ENCODE peak calls at places on chromosome 6, in five cellular contexts. C is Peyer's patch, Q is cardiac muscle cell, Z is hepatocyte, F is uterus. A is an unnamed sample.
A peak's percentile ranks its signal among the peaks of the same experiment; 100 is the strongest.

GRCh38 chr6:7991992-7992815 is 72.0 kb downstream of the BLOC1S5 start:
- DNase-seq in Q (no peak), C (no peak), Z (peak; percentile 44), F (peak; percentile 64), A (no peak)

GRCh38 chr6:147173140-147173539 is 31.1 kb upstream of the STXBP5 start:
- DNase-seq in Q (no peak), C (no peak), Z (no peak), F (no peak), A (no peak)

GRCh38 chr6:11324453-11325023 is 92.1 kb upstream of the NEDD9 start:
- DNase-seq in Q (no peak), C (no peak), Z (no peak), F (no peak), A (no peak)

GRCh38 chr6:97000138-97000537 is 75.6 kb downstream of the KLHL32 start:
- DNase-seq in Z (no peak), Q (no peak), C (no peak), F (no peak), A (no peak)

GRCh38 chr6:44304282-44305199 is 8.6 kb downstream of the AARS2 start:
- DNase-seq in F (no peak), Z (peak; percentile 38), Q (peak; percentile 56), C (peak; percentile 54), A (no peak)

GRCh38 chr6:3405182-3405518 is 51.7 kb downstream of the SLC22A23 start:
- DNase-seq in C (no peak), Z (no peak), Q (no peak), F (no peak), A (no peak)

GRCh38 chr6:84568971-84569370 is 195.4 kb downstream of the TBX18 start:
- DNase-seq in F (no peak), Q (no peak), Z (peak; percentile 26), C (no peak), A (no peak)

GRCh38 chr6:147738516-147739187 is 230.2 kb downstream of the SAMD5 start:
- DNase-seq in Q (no peak), F (peak; percentile 63), Z (peak; percentile 23), C (no peak), A (no peak)

GRCh38 chr6:49468042-49468441 is 4.9 kb downstream of the CENPQ start:
- DNase-seq in F (no peak), C (no peak), Z (no peak), Q (no peak), A (no peak)

GRCh38 chr6:166626177-166627038 is 643 bp downstream of the RPS6KA2 start:
- DNase-seq in Q (peak; percentile 66), Z (peak; percentile 77), F (no peak), C (no peak), A (no peak)

GRCh38 chr6:13767121-13767794 is 47.1 kb downstream of the MCUR1 start:
- DNase-seq in C (peak; percentile 70), Q (peak; percentile 78), Z (peak; percentile 21), F (peak; percentile 75), A (peak; percentile 55)

GRCh38 chr6:21438237-21438985 is 155.1 kb upstream of the SOX4 start:
- DNase-seq in F (no peak), C (no peak), Z (no peak), Q (no peak), A (no peak)

GRCh38 chr6:25331085-25331685 is 52.0 kb downstream of the CARMIL1 start:
- DNase-seq in Q (no peak), Z (no peak), C (peak; percentile 59), F (no peak), A (no peak)

GRCh38 chr6:35590622-35591066 is 77.9 kb upstream of the TULP1 start:
- DNase-seq in Z (no peak), C (peak; percentile 69), F (peak; percentile 92), Q (no peak), A (no peak)

GRCh38 chr6:141552463-141552862 is 580.3 kb upstream of the GJE1 start:
- DNase-seq in Q (no peak), F (no peak), Z (peak; percentile 67), C (no peak), A (no peak)

GRCh38 chr6:149600508-149600907 is 34.3 kb downstream of the GINM1 start:
- DNase-seq in Q (no peak), C (no peak), Z (no peak), F (no peak), A (no peak)

GRCh38 chr6:109093732-109094131 is 914 bp downstream of the SESN1 start:
- DNase-seq in F (no peak), Q (no peak), C (no peak), Z (no peak), A (no peak)

GRCh38 chr6:27545271-27546046 is 72.6 kb upstream of the ZNF184 start:
- DNase-seq in F (no peak), C (no peak), Q (peak; percentile 45), Z (peak; percentile 77), A (no peak)

GRCh38 chr6:129340983-129341382 is 369.0 kb downstream of the ARHGAP18 start:
- DNase-seq in F (no peak), C (no peak), Z (no peak), Q (no peak), A (no peak)

GRCh38 chr6:48024956-48025355 is 86.0 kb downstream of the PTCHD4 start:
- DNase-seq in F (no peak), Q (no peak), C (no peak), Z (no peak), A (no peak)

GRCh38 chr6:42222450-42222849 is 4.8 kb upstream of the MRPS10 start:
- DNase-seq in C (no peak), Q (no peak), Z (peak; percentile 51), F (no peak), A (no peak)

GRCh38 chr6:163780993-163781392 is 366.5 kb downstream of the QKI start:
- DNase-seq in Z (peak; percentile 19), F (no peak), C (no peak), Q (peak; percentile 46), A (peak; percentile 46)

GRCh38 chr6:6978731-6979130 is 129.0 kb upstream of the RREB1 start:
- DNase-seq in C (no peak), F (no peak), Q (no peak), Z (no peak), A (no peak)

GRCh38 chr6:36666726-36667591 is 11.6 kb upstream of the CDKN1A start:
- DNase-seq in Z (peak; percentile 78), C (peak; percentile 73), Q (peak; percentile 36), F (peak; percentile 80), A (peak; percentile 80)

GRCh38 chr6:4906942-4907300 is 96.9 kb downstream of the RPP40 start:
- DNase-seq in Z (no peak), Q (no peak), C (no peak), F (no peak), A (no peak)

GRCh38 chr6:30829639-30830250 is 54.6 kb upstream of the DDR1 start:
- DNase-seq in Z (no peak), F (no peak), C (no peak), Q (no peak), A (no peak)

GRCh38 chr6:159389695-159390094 is 220.5 kb downstream of the FNDC1 start:
- DNase-seq in F (no peak), Z (no peak), Q (no peak), C (no peak), A (no peak)

GRCh38 chr6:31575335-31575901 is at the start of gene TNF:
- DNase-seq in Q (no peak), Z (no peak), F (peak; percentile 61), C (peak; percentile 91), A (no peak)

GRCh38 chr6:167858086-167858591 is 31.4 kb downstream of the AFDN start:
- DNase-seq in Z (no peak), C (no peak), F (no peak), Q (no peak), A (no peak)

GRCh38 chr6:31615748-31616147 is 714 bp downstream of the AIF1 start:
- DNase-seq in C (no peak), Q (no peak), Z (peak; percentile 17), F (no peak), A (no peak)

GRCh38 chr6:16318538-16318937 is 80.2 kb downstream of the GMPR start:
- DNase-seq in C (no peak), Z (no peak), Q (no peak), F (peak; percentile 34), A (peak; percentile 69)

GRCh38 chr6:137099689-137100398 is 55.1 kb upstream of the IL20RA start:
- DNase-seq in Q (no peak), C (no peak), F (no peak), Z (no peak), A (no peak)

GRCh38 chr6:90459225-90459758 is 127.6 kb downstream of the MAP3K7 start:
- DNase-seq in C (no peak), Q (no peak), F (no peak), Z (no peak), A (no peak)

GRCh38 chr6:104955491-104955890 is 1.4 kb upstream of the LIN28B start:
- DNase-seq in Q (peak; percentile 56), Z (no peak), C (no peak), F (no peak), A (no peak)

GRCh38 chr6:104954091-104954797 is 2.7 kb upstream of the LIN28B start:
- DNase-seq in Z (no peak), C (no peak), F (no peak), Q (peak; percentile 47), A (no peak)

GRCh38 chr6:104956663-104957294 is at the start of gene LIN28B:
- DNase-seq in C (no peak), F (no peak), Z (no peak), Q (peak; percentile 37), A (no peak)

GRCh38 chr6:104957301-104958177 is 632 bp downstream of the LIN28B start:
- DNase-seq in F (no peak), C (no peak), Q (peak; percentile 41), Z (peak; percentile 30), A (no peak)

GRCh38 chr6:104955927-104956662 is 812 bp upstream of the LIN28B start:
- DNase-seq in C (no peak), Q (peak; percentile 75), F (no peak), Z (peak; percentile 55), A (no peak)
- H3K27ac ChIP-seq in C (no peak overlapping the region), Q (peak overlapping the region; percentile 87), F (no peak overlapping the region), Z (peak overlapping the region; percentile 53), A (no peak overlapping the region)

DNA sequence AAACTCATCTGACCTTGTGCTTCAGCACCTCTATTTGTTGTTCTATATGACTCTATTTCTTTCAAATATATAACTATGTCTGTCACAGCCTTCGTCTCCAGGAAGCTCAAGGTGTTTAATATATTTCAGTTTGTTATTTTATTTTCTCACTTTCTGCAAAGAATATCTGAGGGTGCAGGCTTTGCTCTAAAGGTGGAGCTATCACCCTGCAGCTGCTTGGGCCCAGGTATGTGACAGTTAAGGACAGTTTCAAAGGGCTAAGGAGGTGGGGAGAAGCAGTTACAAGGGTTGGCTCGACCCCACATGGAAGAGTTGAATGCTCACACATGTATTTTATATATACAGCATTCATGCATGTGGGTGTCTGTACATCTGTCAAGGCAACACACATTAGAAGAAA is 405.6 kb downstream of the BTBD9 start:
- DNase-seq in C (no peak), Q (no peak), Z (no peak), F (no peak), A (no peak)
- TF ChIP-seq CTCF in C (no peak), Q (no peak), Z (no peak), F (no peak), A (no peak)

GRCh38 chr6:106085984-106086832 is at the start of gene PRDM1:
- DNase-seq in C (peak; percentile 98), Z (peak; percentile 91), F (peak; percentile 82), Q (peak; percentile 82), A (peak; percentile 56)
- H3K4me3 ChIP-seq in C (peak within 1 kb of the TSS; percentile 61), Z (peak within 1 kb of the TSS; percentile 40), F (peak within 1 kb of the TSS; percentile 29), Q (peak within 1 kb of the TSS; percentile 53), A (peak within 1 kb of the TSS; percentile 60)

DNA sequence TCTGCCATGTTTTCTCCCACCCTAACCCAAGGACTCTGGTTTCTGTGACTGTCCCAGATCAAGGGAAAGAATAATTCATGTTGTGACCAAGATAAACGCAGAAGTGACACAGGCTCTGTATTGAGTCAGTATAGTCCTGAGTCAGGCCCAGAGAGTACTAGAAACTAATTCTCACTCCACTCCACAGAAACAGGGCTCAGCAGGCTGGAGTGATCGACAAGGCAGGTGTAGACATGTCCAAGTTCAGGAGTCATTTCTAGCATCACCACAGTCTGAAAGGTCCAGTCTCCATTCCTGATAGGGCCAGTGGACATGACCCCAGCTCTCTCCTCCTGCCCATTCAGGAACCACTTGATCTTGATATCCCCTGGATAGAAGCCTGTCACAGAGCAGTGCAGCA is 2.7 kb downstream of the HLA-DOB start:
- DNase-seq in C (no peak), Q (no peak), Z (no peak), F (no peak), A (no peak)
- H3K27ac ChIP-seq in C (peak overlapping the region; percentile 81), Q (no peak overlapping the region), Z (no peak overlapping the region), F (no peak overlapping the region), A (no peak overlapping the region)

A was measured in dorsolateral prefrontal cortex.